ENCODE peak calls at places on chromosomes 1 and 21, in ten cellular contexts. C, D, Y, O, W, S, R, P, U and K are unnamed samples.

GRCh38 chr1:53316742-53317650 is 10.9 kb downstream of the LRP8 start:
- DNase-seq in C (no peak), D (no peak), Y (no peak), O (no peak), W (no peak), S (no peak), R (no peak), P (no peak), U (no peak), K (no peak)

GRCh38 chr21:40254540-40255455 is 387.6 kb downstream of the PCP4 start:
- DNase-seq in C (peak; percentile 8), D (peak; percentile 94), Y (no peak), O (no peak), W (peak; percentile 24), S (no peak), R (no peak), P (no peak), U (no peak), K (no peak)

GRCh38 chr1:109723351-109723750 is 11.3 kb downstream of the GSTM5 start:
- DNase-seq in C (no peak), D (no peak), Y (no peak), O (no peak), W (no peak), S (no peak), R (no peak), P (no peak), U (no peak), K (no peak)

GRCh38 chr1:68291763-68292384 is 59.6 kb upstream of the WLS start:
- DNase-seq in C (peak; percentile 19), D (no peak), Y (no peak), O (no peak), W (no peak), S (no peak), R (no peak), P (peak; percentile 46), U (no peak), K (no peak)

GRCh38 chr1:54724771-54725170 is 9.1 kb downstream of the TTC4 start:
- DNase-seq in C (no peak), D (no peak), Y (no peak), O (no peak), W (no peak), S (no peak), R (no peak), P (no peak), U (no peak), K (no peak)

GRCh38 chr1:236502972-236503639 is 20.7 kb upstream of the LGALS8 start:
- DNase-seq in C (peak; percentile 51), D (peak; percentile 85), Y (no peak), O (no peak), W (no peak), S (no peak), R (peak; percentile 8), P (peak; percentile 86), U (no peak), K (peak; percentile 34)

GRCh38 chr1:178161516-178161915 is 67.6 kb downstream of the RASAL2 start:
- DNase-seq in C (no peak), D (no peak), Y (no peak), O (no peak), W (no peak), S (no peak), R (no peak), P (no peak), U (no peak), K (no peak)

GRCh38 chr1:9399510-9400424 is 107.1 kb downstream of the SPSB1 start:
- DNase-seq in C (peak; percentile 51), D (no peak), Y (no peak), O (no peak), W (no peak), S (no peak), R (no peak), P (no peak), U (no peak), K (no peak)

GRCh38 chr1:110012100-110012499 is 22.3 kb upstream of the STRIP1 start:
- DNase-seq in C (no peak), D (no peak), Y (no peak), O (no peak), W (no peak), S (no peak), R (no peak), P (no peak), U (no peak), K (no peak)

GRCh38 chr1:234598974-234599616 is 10.9 kb downstream of the IRF2BP2 start:
- DNase-seq in C (no peak), D (peak; percentile 71), Y (no peak), O (no peak), W (no peak), S (no peak), R (no peak), P (peak; percentile 73), U (no peak), K (no peak)

GRCh38 chr1:199029855-199030254 is 391.0 kb downstream of the PTPRC start:
- DNase-seq in C (peak; percentile 14), D (peak; percentile 64), Y (no peak), O (no peak), W (no peak), S (no peak), R (no peak), P (no peak), U (no peak), K (no peak)

GRCh38 chr1:35576061-35576765 is 3.1 kb downstream of the TFAP2E start:
- DNase-seq in C (no peak), D (no peak), Y (no peak), O (no peak), W (no peak), S (no peak), R (no peak), P (no peak), U (no peak), K (no peak)

GRCh38 chr21:39318091-39318959 is 4.9 kb upstream of the BRWD1 start:
- DNase-seq in C (no peak), D (no peak), Y (no peak), O (no peak), W (no peak), S (no peak), R (no peak), P (peak; percentile 75), U (no peak), K (no peak)

GRCh38 chr1:221316491-221317056 is 425.3 kb downstream of the DUSP10 start:
- DNase-seq in C (peak; percentile 83), D (peak; percentile 20), Y (no peak), O (peak; percentile 29), W (peak; percentile 23), S (no peak), R (no peak), P (no peak), U (no peak), K (no peak)

GRCh38 chr1:16391408-16391807 is 24.4 kb downstream of the SZRD1 start:
- DNase-seq in C (no peak), D (no peak), Y (no peak), O (no peak), W (no peak), S (no peak), R (no peak), P (no peak), U (no peak), K (no peak)

GRCh38 chr1:2429780-2430591 is 17.6 kb upstream of the PEX10 start:
- DNase-seq in C (no peak), D (peak; percentile 66), Y (no peak), O (no peak), W (no peak), S (no peak), R (no peak), P (peak; percentile 58), U (no peak), K (no peak)

GRCh38 chr1:91948501-91949355 is 473 bp upstream of the BRDT start:
- DNase-seq in C (no peak), D (no peak), Y (no peak), O (no peak), W (no peak), S (peak; percentile 65), R (no peak), P (peak; percentile 88), U (peak; percentile 51), K (no peak)

GRCh38 chr1:200362421-200362820 is 47.4 kb downstream of the ZNF281 start:
- DNase-seq in C (no peak), D (no peak), Y (no peak), O (no peak), W (no peak), S (no peak), R (no peak), P (no peak), U (no peak), K (no peak)

GRCh38 chr1:1197188-1197500 is 9.2 kb downstream of the TNFRSF18 start:
- DNase-seq in C (no peak), D (no peak), Y (no peak), O (no peak), W (no peak), S (no peak), R (no peak), P (no peak), U (no peak), K (no peak)